ENCODE peak calls at places on chromosomes 1 and 21, in ten cellular contexts. M is IMR-90; E is neural progenitor cell; S is MV-4-11; C is cardiac muscle cell; Y is H54; A is HTR-8/SVneo; I is stimulated activated CD8-positive, alpha-beta memory T cell treated with anti-CD3 and anti-CD28 coated beads, Interleukin-7, amount 100 ng/mL, for 4 hours; O is activated CD4-positive, alpha-beta memory T cell treated with anti-CD3 and anti-CD28 coated beads, Interleukin-2, amount 10 ng/mL, durations not matched to agents 7 days and 5 days; U is nephron progenitor cell. R is an unnamed sample.

GRCh38 chr1:43348809-43349593 is 9.8 kb upstream of the CDC20 start:
- DNase-seq in O (peak; percentile 73), S (no peak), U (peak; percentile 97), Y (peak; percentile 77), A (peak; percentile 47), M (no peak), I (peak; percentile 50), C (peak; percentile 78), E (peak; percentile 97), R (peak; percentile 78)

GRCh38 chr1:167148388-167148787 is 54.5 kb downstream of the STYXL2 start:
- DNase-seq in O (no peak), U (no peak), A (no peak), C (no peak), Y (no peak), I (no peak), S (no peak), E (peak; percentile 78), M (no peak), R (no peak)

GRCh38 chr1:15403962-15404580 is 5.6 kb upstream of the EFHD2 start:
- DNase-seq in Y (no peak), S (no peak), C (no peak), O (no peak), M (no peak), E (no peak), I (no peak), A (no peak), U (no peak), R (no peak)

GRCh38 chr1:45643978-45644377 is 20.1 kb upstream of the CCDC17 start:
- DNase-seq in U (no peak), O (no peak), C (no peak), E (no peak), M (no peak), A (no peak), I (no peak), S (no peak), Y (no peak), R (peak; percentile 27)

GRCh38 chr1:192702212-192702993 is 66.5 kb downstream of the RGS13 start:
- DNase-seq in A (peak; percentile 33), Y (no peak), S (peak; percentile 31), O (no peak), E (no peak), C (peak; percentile 68), I (no peak), M (peak; percentile 89), U (no peak), R (no peak)

GRCh38 chr1:22164841-22165808 is 22.2 kb upstream of the WNT4 start:
- DNase-seq in U (no peak), O (no peak), E (no peak), C (no peak), I (no peak), S (no peak), Y (no peak), M (no peak), A (no peak), R (no peak)

GRCh38 chr1:206709772-206710456 is 25.2 kb downstream of the MAPKAPK2 start:
- DNase-seq in E (no peak), C (no peak), O (no peak), S (no peak), U (no peak), I (no peak), M (peak; percentile 68), Y (no peak), A (no peak), R (no peak)

GRCh38 chr1:54260810-54261209 is 60.8 kb downstream of the MRPL37 start:
- DNase-seq in O (no peak), E (no peak), U (no peak), C (no peak), Y (no peak), S (no peak), I (no peak), A (no peak), M (no peak), R (no peak)

GRCh38 chr1:159937014-159937750 is 8.2 kb downstream of the IGSF9 start:
- DNase-seq in U (no peak), M (no peak), Y (no peak), E (no peak), O (no peak), S (peak; percentile 86), C (no peak), A (no peak), I (no peak), R (no peak)

GRCh38 chr1:27382950-27383627 is at the start of gene CD164L2:
- DNase-seq in U (peak; percentile 88), O (peak; percentile 53), A (no peak), I (no peak), Y (no peak), M (no peak), E (peak; percentile 88), C (no peak), S (no peak), R (no peak)

GRCh38 chr1:212432163-212432705 is 486 bp upstream of the NENF start:
- DNase-seq in O (no peak), A (no peak), Y (no peak), E (no peak), I (no peak), S (no peak), U (no peak), M (no peak), C (peak; percentile 13), R (peak; percentile 29)

GRCh38 chr1:44500181-44501021 is 95.3 kb downstream of the RNF220 start:
- DNase-seq in A (peak; percentile 15), I (no peak), S (no peak), U (peak; percentile 53), M (no peak), Y (no peak), O (no peak), C (peak; percentile 59), E (peak; percentile 79), R (no peak)

GRCh38 chr1:1960480-1961196 is 41.6 kb upstream of the TMEM52 start:
- DNase-seq in U (no peak), E (no peak), I (no peak), C (peak; percentile 64), O (no peak), S (no peak), A (no peak), Y (no peak), M (no peak), R (no peak)

GRCh38 chr1:221858758-221859157 is 116.9 kb upstream of the DUSP10 start:
- DNase-seq in U (no peak), A (peak; percentile 11), C (peak; percentile 30), M (peak; percentile 93), S (no peak), I (no peak), E (no peak), O (no peak), Y (peak; percentile 29), R (peak; percentile 65)

GRCh38 chr1:16367968-16368910 is 1.2 kb downstream of the SZRD1 start:
- DNase-seq in S (no peak), E (peak; percentile 74), I (no peak), U (no peak), Y (no peak), A (no peak), C (peak; percentile 42), M (peak; percentile 60), O (no peak), R (peak; percentile 69)

GRCh38 chr1:10045480-10046355 is 13.0 kb downstream of the UBE4B start:
- DNase-seq in U (no peak), I (no peak), M (peak; percentile 79), A (no peak), O (no peak), E (no peak), Y (no peak), S (no peak), C (peak; percentile 64), R (no peak)

GRCh38 chr1:118154220-118154619 is 30.8 kb downstream of the SPAG17 start:
- DNase-seq in C (peak; percentile 45), A (no peak), M (peak; percentile 1), U (no peak), Y (no peak), O (no peak), E (peak; percentile 21), S (peak; percentile 12), I (no peak), R (peak; percentile 18)

GRCh38 chr1:151325231-151325630 is 2.0 kb downstream of the PI4KB start:
- DNase-seq in E (no peak), O (no peak), S (no peak), I (no peak), U (no peak), C (peak; percentile 42), Y (no peak), A (no peak), M (peak; percentile 22), R (no peak)

GRCh38 chr1:59128239-59128736 is 168.6 kb upstream of the FGGY start:
- DNase-seq in A (no peak), Y (no peak), M (peak; percentile 66), O (no peak), E (no peak), S (no peak), I (no peak), C (peak; percentile 48), U (no peak), R (no peak)

GRCh38 chr1:7680791-7681165 is 90.3 kb upstream of the VAMP3 start:
- DNase-seq in M (no peak), I (no peak), O (no peak), A (no peak), U (no peak), E (peak; percentile 81), C (no peak), Y (no peak), S (peak; percentile 22), R (no peak)

GRCh38 chr1:23727362-23727811 is 15.9 kb upstream of the ELOA start:
- DNase-seq in Y (no peak), A (no peak), C (peak; percentile 97), S (peak; percentile 91), E (no peak), I (no peak), U (no peak), M (peak; percentile 91), O (no peak), R (no peak)

GRCh38 chr1:209989525-209989924 is 51.5 kb downstream of the SYT14 start:
- DNase-seq in C (peak; percentile 43), A (peak; percentile 13), Y (no peak), U (no peak), M (peak; percentile 34), O (no peak), I (no peak), S (peak; percentile 7), E (no peak), R (peak; percentile 76)

GRCh38 chr1:77560741-77561140 is 121.7 kb downstream of the ZZZ3 start:
- DNase-seq in U (no peak), Y (no peak), O (no peak), M (no peak), C (peak; percentile 19), E (no peak), I (no peak), S (no peak), A (no peak), R (no peak)

GRCh38 chr21:42939581-42940413 is 14.4 kb upstream of the ERVH48-1 start:
- DNase-seq in Y (peak; percentile 87), I (no peak), A (peak; percentile 84), U (no peak), E (no peak), S (peak; percentile 70), O (no peak), C (peak; percentile 98), M (peak; percentile 99), R (peak; percentile 92)

GRCh38 chr1:113761937-113762336 is 2.7 kb upstream of the PHTF1 start:
- DNase-seq in S (no peak), I (no peak), Y (no peak), U (no peak), E (no peak), M (no peak), A (no peak), C (no peak), O (no peak), R (no peak)

GRCh38 chr1:168609133-168609715 is 32.8 kb downstream of the XCL1 start:
- DNase-seq in E (peak; percentile 45), I (no peak), A (no peak), M (peak; percentile 5), S (no peak), Y (no peak), U (peak; percentile 46), O (no peak), C (peak; percentile 79), R (no peak)

GRCh38 chr1:46418976-46419375 is 24.9 kb downstream of the FAAH start:
- DNase-seq in C (no peak), S (no peak), Y (no peak), O (no peak), U (no peak), A (no peak), I (no peak), E (no peak), M (no peak), R (no peak)

GRCh38 chr1:1337793-1338147 is 6.7 kb downstream of the TAS1R3 start:
- DNase-seq in I (no peak), O (no peak), A (no peak), S (no peak), U (peak; percentile 33), C (no peak), M (no peak), Y (no peak), E (no peak), R (no peak)

R was measured in RKO.